ENCODE peak calls at places on chromosomes 16 and 17, in seven cellular contexts. N, I, T, S, E, C and B are unnamed samples.

GRCh38 chr17:74840989-74841666 is 18.6 kb downstream of the GRIN2C start:
- DNase-seq in E (peak), S (peak), C (no peak), I (peak), T (no peak), N (no peak), B (peak)

GRCh38 chr17:57911834-57912673 is 43.2 kb downstream of the CUEDC1 start:
- DNase-seq in N (no peak), E (peak), C (no peak), I (peak), S (peak), T (no peak), B (no peak)

GRCh38 chr16:54931041-54931756 is 534 bp downstream of the IRX5 start:
- DNase-seq in I (no peak), C (no peak), S (no peak), E (no peak), T (peak), N (peak), B (no peak)

GRCh38 chr17:57622886-57623433 is 122.1 kb downstream of the CCDC182 start:
- DNase-seq in S (no peak), E (no peak), N (peak), C (peak), T (no peak), I (no peak), B (no peak)

GRCh38 chr16:12920739-12921138 is 19.3 kb downstream of the SHISA9 start:
- DNase-seq in S (no peak), I (no peak), N (no peak), C (no peak), E (no peak), T (no peak), B (no peak)

GRCh38 chr17:74954665-74955421 is 17.7 kb downstream of the HID1 start:
- DNase-seq in T (no peak), C (no peak), S (no peak), N (no peak), I (no peak), E (no peak), B (no peak)

GRCh38 chr17:80968602-80969029 is 23.0 kb upstream of the CHMP6 start:
- DNase-seq in N (no peak), I (peak), C (no peak), E (no peak), S (peak), T (no peak), B (no peak)

GRCh38 chr17:77470800-77471733 is 330.3 kb downstream of the SEC14L1 start:
- DNase-seq in E (no peak), C (no peak), I (no peak), N (peak), T (no peak), S (no peak), B (no peak)

GRCh38 chr17:38598536-38598935 is 7.2 kb downstream of the SRCIN1 start:
- DNase-seq in C (peak), S (peak), I (no peak), N (peak), T (no peak), E (no peak), B (no peak)

GRCh38 chr17:27579897-27580321 is 51.1 kb upstream of the LGALS9 start:
- DNase-seq in E (no peak), I (no peak), N (no peak), S (no peak), C (no peak), T (no peak), B (no peak)

GRCh38 chr17:48153711-48154642 is 46.4 kb downstream of the SNX11 start:
- DNase-seq in E (no peak), C (peak), N (peak), I (no peak), S (no peak), T (peak), B (no peak)

GRCh38 chr16:87723224-87723619 is 42.6 kb downstream of the KLHDC4 start:
- DNase-seq in C (no peak), I (peak), T (peak), E (no peak), S (peak), N (no peak), B (no peak)

GRCh38 chr17:3968886-3969524 is 4.8 kb upstream of the ATP2A3 start:
- DNase-seq in C (no peak), E (no peak), T (no peak), I (no peak), S (no peak), N (no peak), B (no peak)

GRCh38 chr17:82152114-82152513 is 54.1 kb upstream of the FASN start:
- DNase-seq in T (no peak), S (no peak), C (no peak), N (no peak), I (no peak), E (no peak), B (no peak)

GRCh38 chr17:36611345-36612072 is 10.1 kb downstream of the MRM1 start:
- DNase-seq in I (no peak), N (no peak), S (no peak), E (no peak), C (no peak), T (no peak), B (no peak)

GRCh38 chr17:17576772-17577234 is 14.7 kb downstream of the PEMT start:
- DNase-seq in N (no peak), E (no peak), C (no peak), S (no peak), I (no peak), T (no peak), B (no peak)

GRCh38 chr16:84088695-84089395 is 27.9 kb downstream of the MBTPS1 start:
- DNase-seq in S (no peak), T (peak), C (peak), I (no peak), E (no peak), N (no peak), B (no peak)

GRCh38 chr17:75102385-75102821 is 7.4 kb upstream of the ARMC7 start:
- DNase-seq in N (no peak), I (no peak), S (no peak), T (no peak), C (no peak), E (no peak), B (peak)

GRCh38 chr16:85462405-85463227 is 150.5 kb upstream of the GSE1 start:
- DNase-seq in N (peak), E (no peak), S (no peak), C (peak), I (no peak), T (no peak), B (no peak)

GRCh38 chr16:12904041-12904671 is 2.8 kb downstream of the SHISA9 start:
- DNase-seq in I (no peak), S (no peak), N (no peak), T (no peak), C (no peak), E (no peak), B (no peak)

GRCh38 chr16:86676216-86676800 is 98.0 kb downstream of the FOXL1 start:
- DNase-seq in T (no peak), C (no peak), E (no peak), S (no peak), I (no peak), N (no peak), B (no peak)

GRCh38 chr17:73476890-73477350 is 165.1 kb upstream of the CDC42EP4 start:
- DNase-seq in S (no peak), N (no peak), E (peak), T (no peak), I (no peak), C (no peak), B (no peak)

GRCh38 chr16:27432600-27432957 is 30.6 kb downstream of the IL21R start:
- DNase-seq in S (no peak), T (no peak), I (no peak), N (peak), E (no peak), C (no peak), B (peak)

GRCh38 chr17:16486373-16487250 is 5.4 kb downstream of the LRRC75A start:
- DNase-seq in E (peak), I (peak), T (no peak), N (no peak), C (no peak), S (peak), B (no peak)

GRCh38 chr17:45745843-45746494 is 38.2 kb upstream of the CRHR1 start:
- DNase-seq in S (no peak), E (peak), T (no peak), C (no peak), I (no peak), N (no peak), B (no peak)

GRCh38 chr16:67459066-67459857 is 21.7 kb downstream of the ATP6V0D1 start:
- DNase-seq in S (no peak), E (no peak), C (no peak), I (peak), N (no peak), T (no peak), B (no peak)

GRCh38 chr17:5740937-5741336 is 156.6 kb upstream of the NLRP1 start:
- DNase-seq in N (no peak), C (no peak), I (no peak), S (no peak), E (no peak), T (no peak), B (no peak)

GRCh38 chr16:71852146-71852545 is 6.4 kb downstream of the ATXN1L start:
- DNase-seq in N (no peak), T (no peak), E (no peak), C (no peak), S (no peak), I (no peak), B (no peak)

GRCh38 chr16:89565506-89566372 is 5.3 kb downstream of the RPL13 start:
- DNase-seq in E (no peak), N (peak), T (peak), C (peak), S (no peak), I (no peak), B (no peak)

GRCh38 chr17:44900894-44901293 is 1.6 kb upstream of the EFTUD2 start:
- DNase-seq in C (no peak), T (no peak), I (no peak), N (no peak), E (no peak), S (no peak), B (no peak)

GRCh38 chr16:59886021-59886420 is 1151.9 kb upstream of the GOT2 start:
- DNase-seq in C (no peak), N (no peak), T (no peak), S (peak), E (no peak), I (no peak), B (no peak)

GRCh38 chr16:10126686-10127085 is 55.5 kb downstream of the GRIN2A start:
- DNase-seq in N (no peak), E (no peak), S (no peak), C (no peak), I (no peak), T (no peak), B (no peak)

GRCh38 chr17:47695664-47696376 is 1.9 kb downstream of the TBKBP1 start:
- DNase-seq in C (no peak), E (no peak), T (no peak), I (no peak), N (no peak), S (no peak), B (no peak)

GRCh38 chr17:75835315-75835987 is 8.8 kb downstream of the UNC13D start:
- DNase-seq in N (no peak), S (no peak), E (no peak), T (no peak), C (no peak), I (no peak), B (no peak)

GRCh38 chr17:58936295-58936694 is 170.4 kb downstream of the TRIM37 start:
- DNase-seq in N (no peak), T (no peak), E (no peak), C (no peak), S (no peak), I (no peak), B (no peak)

GRCh38 chr16:47358816-47359215 is 102.0 kb downstream of the ITFG1 start:
- DNase-seq in E (no peak), S (no peak), T (no peak), C (no peak), N (no peak), I (no peak), B (no peak)

GRCh38 chr16:28231763-28232162 is 20.0 kb upstream of the XPO6 start:
- DNase-seq in E (no peak), N (no peak), C (no peak), S (no peak), I (no peak), T (no peak), B (no peak)

GRCh38 chr17:17205368-17206148 is 575 bp downstream of the PLD6 start:
- DNase-seq in S (no peak), N (peak), T (peak), C (peak), I (no peak), E (no peak), B (no peak)

GRCh38 chr17:17350491-17351355 is 47.5 kb downstream of the NT5M start:
- DNase-seq in E (peak), S (no peak), C (no peak), N (no peak), T (no peak), I (no peak), B (no peak)